ENCODE peak calls at places on chromosome 15, in six cellular contexts. One of them, this sample, is unnamed.

GRCh38 chr15:89197503-89197971 is 23.8 kb downstream of the RLBP1 start:
- DNase-seq in NCI-H345: peak
- DNase-seq in T-helper 2 cell: no peak
- DNase-seq in cardiac muscle cell: no peak
- DNase-seq in LHCN-M2: no peak
- DNase-seq in stimulated activated CD4-positive, alpha-beta T cell treated with anti-CD3 and anti-CD28 coated beads, Interleukin-4, amount 100 ng/mL, for 48 hours: peak
- DNase-seq in this sample: no peak

GRCh38 chr15:62779041-62779810 is 263.3 kb upstream of the TPM1 start:
- DNase-seq in NCI-H345: no peak
- DNase-seq in T-helper 2 cell: no peak
- DNase-seq in cardiac muscle cell: peak
- DNase-seq in LHCN-M2: peak
- DNase-seq in stimulated activated CD4-positive, alpha-beta T cell treated with anti-CD3 and anti-CD28 coated beads, Interleukin-4, amount 100 ng/mL, for 48 hours: no peak
- DNase-seq in this sample: no peak

GRCh38 chr15:96657096-96657495 is 326.6 kb downstream of the NR2F2 start:
- DNase-seq in NCI-H345: no peak
- DNase-seq in T-helper 2 cell: no peak
- DNase-seq in cardiac muscle cell: no peak
- DNase-seq in LHCN-M2: no peak
- DNase-seq in stimulated activated CD4-positive, alpha-beta T cell treated with anti-CD3 and anti-CD28 coated beads, Interleukin-4, amount 100 ng/mL, for 48 hours: no peak
- DNase-seq in this sample: no peak

GRCh38 chr15:49225572-49226281 is 55.7 kb downstream of the GALK2 start:
- DNase-seq in NCI-H345: no peak
- DNase-seq in T-helper 2 cell: no peak
- DNase-seq in cardiac muscle cell: peak
- DNase-seq in LHCN-M2: peak
- DNase-seq in stimulated activated CD4-positive, alpha-beta T cell treated with anti-CD3 and anti-CD28 coated beads, Interleukin-4, amount 100 ng/mL, for 48 hours: no peak
- DNase-seq in this sample: no peak

GRCh38 chr15:101170568-101171350 is 81.1 kb downstream of the CHSY1 start:
- DNase-seq in NCI-H345: no peak
- DNase-seq in T-helper 2 cell: no peak
- DNase-seq in cardiac muscle cell: peak
- DNase-seq in LHCN-M2: peak
- DNase-seq in stimulated activated CD4-positive, alpha-beta T cell treated with anti-CD3 and anti-CD28 coated beads, Interleukin-4, amount 100 ng/mL, for 48 hours: no peak
- DNase-seq in this sample: no peak

GRCh38 chr15:42094512-42094963 is at the start of gene PLA2G4D:
- DNase-seq in NCI-H345: peak
- DNase-seq in T-helper 2 cell: no peak
- DNase-seq in cardiac muscle cell: no peak
- DNase-seq in LHCN-M2: no peak
- DNase-seq in stimulated activated CD4-positive, alpha-beta T cell treated with anti-CD3 and anti-CD28 coated beads, Interleukin-4, amount 100 ng/mL, for 48 hours: no peak
- DNase-seq in this sample: no peak

GRCh38 chr15:78049691-78050440 is 27.6 kb downstream of the TBC1D2B start:
- DNase-seq in NCI-H345: no peak
- DNase-seq in T-helper 2 cell: peak
- DNase-seq in cardiac muscle cell: peak
- DNase-seq in LHCN-M2: peak
- DNase-seq in stimulated activated CD4-positive, alpha-beta T cell treated with anti-CD3 and anti-CD28 coated beads, Interleukin-4, amount 100 ng/mL, for 48 hours: peak
- DNase-seq in this sample: no peak

GRCh38 chr15:77855871-77856270 is 221.6 kb downstream of the TBC1D2B start:
- DNase-seq in NCI-H345: no peak
- DNase-seq in T-helper 2 cell: no peak
- DNase-seq in cardiac muscle cell: no peak
- DNase-seq in LHCN-M2: no peak
- DNase-seq in stimulated activated CD4-positive, alpha-beta T cell treated with anti-CD3 and anti-CD28 coated beads, Interleukin-4, amount 100 ng/mL, for 48 hours: no peak
- DNase-seq in this sample: no peak

GRCh38 chr15:78415284-78415683 is 22.7 kb upstream of the IREB2 start:
- DNase-seq in NCI-H345: peak
- DNase-seq in T-helper 2 cell: no peak
- DNase-seq in cardiac muscle cell: peak
- DNase-seq in LHCN-M2: peak
- DNase-seq in stimulated activated CD4-positive, alpha-beta T cell treated with anti-CD3 and anti-CD28 coated beads, Interleukin-4, amount 100 ng/mL, for 48 hours: no peak
- DNase-seq in this sample: peak

GRCh38 chr15:44102675-44103254 is 92.3 kb downstream of the FRMD5 start:
- DNase-seq in NCI-H345: no peak
- DNase-seq in T-helper 2 cell: no peak
- DNase-seq in cardiac muscle cell: peak
- DNase-seq in LHCN-M2: peak
- DNase-seq in stimulated activated CD4-positive, alpha-beta T cell treated with anti-CD3 and anti-CD28 coated beads, Interleukin-4, amount 100 ng/mL, for 48 hours: no peak
- DNase-seq in this sample: peak

GRCh38 chr15:56047354-56047753 is 53.9 kb upstream of the NEDD4 start:
- DNase-seq in NCI-H345: no peak
- DNase-seq in T-helper 2 cell: no peak
- DNase-seq in cardiac muscle cell: peak
- DNase-seq in LHCN-M2: peak
- DNase-seq in stimulated activated CD4-positive, alpha-beta T cell treated with anti-CD3 and anti-CD28 coated beads, Interleukin-4, amount 100 ng/mL, for 48 hours: no peak
- DNase-seq in this sample: no peak

GRCh38 chr15:38065721-38066120 is 131.3 kb downstream of the TMCO5A start:
- DNase-seq in NCI-H345: no peak
- DNase-seq in T-helper 2 cell: no peak
- DNase-seq in cardiac muscle cell: peak
- DNase-seq in LHCN-M2: no peak
- DNase-seq in stimulated activated CD4-positive, alpha-beta T cell treated with anti-CD3 and anti-CD28 coated beads, Interleukin-4, amount 100 ng/mL, for 48 hours: no peak
- DNase-seq in this sample: no peak

GRCh38 chr15:59867436-59867835 is 136.7 kb upstream of the FOXB1 start:
- DNase-seq in NCI-H345: no peak
- DNase-seq in T-helper 2 cell: no peak
- DNase-seq in cardiac muscle cell: no peak
- DNase-seq in LHCN-M2: no peak
- DNase-seq in stimulated activated CD4-positive, alpha-beta T cell treated with anti-CD3 and anti-CD28 coated beads, Interleukin-4, amount 100 ng/mL, for 48 hours: no peak
- DNase-seq in this sample: peak

GRCh38 chr15:69958494-69959134 is 139.1 kb downstream of the TLE3 start:
- DNase-seq in NCI-H345: no peak
- DNase-seq in T-helper 2 cell: no peak
- DNase-seq in cardiac muscle cell: no peak
- DNase-seq in LHCN-M2: peak
- DNase-seq in stimulated activated CD4-positive, alpha-beta T cell treated with anti-CD3 and anti-CD28 coated beads, Interleukin-4, amount 100 ng/mL, for 48 hours: no peak
- DNase-seq in this sample: no peak

GRCh38 chr15:96409231-96410138 is 79.0 kb downstream of the NR2F2 start:
- DNase-seq in NCI-H345: no peak
- DNase-seq in T-helper 2 cell: no peak
- DNase-seq in cardiac muscle cell: peak
- DNase-seq in LHCN-M2: no peak
- DNase-seq in stimulated activated CD4-positive, alpha-beta T cell treated with anti-CD3 and anti-CD28 coated beads, Interleukin-4, amount 100 ng/mL, for 48 hours: no peak
- DNase-seq in this sample: no peak

GRCh38 chr15:90881181-90881977 is 2.9 kb upstream of the FES start:
- DNase-seq in NCI-H345: no peak
- DNase-seq in T-helper 2 cell: no peak
- DNase-seq in cardiac muscle cell: no peak
- DNase-seq in LHCN-M2: no peak
- DNase-seq in stimulated activated CD4-positive, alpha-beta T cell treated with anti-CD3 and anti-CD28 coated beads, Interleukin-4, amount 100 ng/mL, for 48 hours: no peak
- DNase-seq in this sample: no peak

GRCh38 chr15:90818251-90819210 is 49.9 kb upstream of the FURIN start:
- DNase-seq in NCI-H345: peak
- DNase-seq in T-helper 2 cell: no peak
- DNase-seq in cardiac muscle cell: peak
- DNase-seq in LHCN-M2: peak
- DNase-seq in stimulated activated CD4-positive, alpha-beta T cell treated with anti-CD3 and anti-CD28 coated beads, Interleukin-4, amount 100 ng/mL, for 48 hours: no peak
- DNase-seq in this sample: no peak